ENCODE peak calls at places on chromosomes 3 and 15, in nine cellular contexts. D, O, K, V, R, P, M, Z and U are unnamed samples.

GRCh38 chr3:13876451-13876850 is 3.4 kb downstream of the WNT7A start:
- DNase-seq in M (no peak), O (no peak), Z (no peak), D (no peak), R (no peak), K (no peak), V (no peak), P (no peak), U (no peak)

GRCh38 chr15:26882616-26883365 is 15.9 kb downstream of the GABRA5 start:
- DNase-seq in O (no peak), D (no peak), P (no peak), R (no peak), M (no peak), V (no peak), K (no peak), Z (no peak), U (no peak)

GRCh38 chr3:134601539-134602439 is 49.0 kb downstream of the KY start:
- DNase-seq in O (peak), R (peak), V (peak), P (no peak), D (no peak), M (no peak), K (peak), Z (no peak), U (no peak)

GRCh38 chr15:29480278-29480677 is 210.7 kb upstream of the NSMCE3 start:
- DNase-seq in V (no peak), P (no peak), O (no peak), D (no peak), M (no peak), K (no peak), R (no peak), Z (no peak), U (no peak)

GRCh38 chr3:178112134-178112533 is 424.1 kb upstream of the KCNMB2 start:
- DNase-seq in K (no peak), O (no peak), D (no peak), V (no peak), Z (peak), P (no peak), R (no peak), M (no peak), U (no peak)

GRCh38 chr3:121871434-121871833 is 22.8 kb upstream of the SLC15A2 start:
- DNase-seq in M (no peak), D (peak), Z (no peak), P (no peak), K (no peak), R (no peak), O (no peak), V (no peak), U (no peak)

GRCh38 chr3:150232992-150233451 is 175.1 kb upstream of the TSC22D2 start:
- DNase-seq in V (no peak), R (no peak), Z (no peak), K (peak), M (no peak), D (no peak), O (peak), P (no peak), U (no peak)

GRCh38 chr3:109532257-109533216 is 195.2 kb upstream of the DPPA4 start:
- DNase-seq in K (peak), R (no peak), O (peak), M (no peak), Z (peak), V (no peak), P (no peak), D (no peak), U (peak)

GRCh38 chr3:187743195-187744141 is 1.8 kb downstream of the BCL6 start:
- DNase-seq in M (peak), O (peak), P (peak), R (peak), K (peak), V (no peak), D (peak), Z (peak), U (peak)

GRCh38 chr3:187063286-187064081 is 75.8 kb downstream of the RPL39L start:
- DNase-seq in K (peak), D (no peak), Z (no peak), P (no peak), V (no peak), R (no peak), O (no peak), M (no peak), U (no peak)

GRCh38 chr15:90930861-90931629 is 1.3 kb downstream of the HDDC3 start:
- DNase-seq in P (no peak), O (no peak), K (no peak), D (no peak), M (no peak), Z (peak), V (no peak), R (peak), U (no peak)

GRCh38 chr3:182739619-182740018 is 53.7 kb upstream of the ATP11B start:
- DNase-seq in V (no peak), D (no peak), O (no peak), K (peak), P (no peak), Z (no peak), R (no peak), M (no peak), U (no peak)